ENCODE peak calls at places on chromosomes 2 and 18, in seven cellular contexts. F is astrocyte of the spinal cord; O is memory B cell; E is H54; R is effector CD4-positive, alpha-beta T cell; A is activated CD4-positive, alpha-beta T cell treated with anti-CD3 and anti-CD28 coated beads, Interleukin-2, amount 50 U/mL, for 48 hours; V is lower leg skin. H is an unnamed sample.

GRCh38 chr18:38028941-38029340 is 463.3 kb upstream of the CELF4 start:
- DNase-seq in R (no peak), E (no peak), F (no peak), A (no peak), O (no peak), V (no peak), H (no peak)

GRCh38 chr2:237427807-237428506 is 14.0 kb upstream of the COL6A3 start:
- DNase-seq in R (no peak), E (no peak), F (no peak), O (no peak), A (peak), V (peak), H (no peak)

GRCh38 chr2:50431958-50432650 is 599.8 kb downstream of the NRXN1 start:
- DNase-seq in A (no peak), V (no peak), R (no peak), O (no peak), E (no peak), F (no peak), H (no peak)

GRCh38 chr2:128395640-128396499 is 77.2 kb upstream of the HS6ST1 start:
- DNase-seq in R (no peak), E (no peak), O (no peak), A (no peak), F (no peak), V (peak), H (no peak)

GRCh38 chr18:35982404-35983114 is 10.1 kb downstream of the RMP24 start:
- DNase-seq in V (no peak), A (no peak), O (no peak), E (no peak), R (no peak), F (peak), H (peak)

GRCh38 chr2:96072746-96073145 is 38.0 kb upstream of the GPAT2 start:
- DNase-seq in O (no peak), A (no peak), F (no peak), E (no peak), V (no peak), R (no peak), H (no peak)

GRCh38 chr2:15738225-15738546 is 146.5 kb downstream of the DDX1 start:
- DNase-seq in F (no peak), O (no peak), A (no peak), R (no peak), E (no peak), V (peak), H (no peak)

GRCh38 chr2:20016346-20016745 is 3.9 kb upstream of the MATN3 start:
- DNase-seq in E (no peak), R (no peak), F (no peak), V (no peak), O (no peak), A (no peak), H (no peak)

GRCh38 chr18:21831413-21831831 is 90.8 kb downstream of the MIB1 start:
- DNase-seq in O (no peak), E (no peak), F (no peak), A (no peak), R (no peak), V (no peak), H (no peak)

GRCh38 chr2:104861295-104862060 is 7.6 kb downstream of the POU3F3 start:
- DNase-seq in R (no peak), O (no peak), A (no peak), E (no peak), V (no peak), F (no peak), H (no peak)

GRCh38 chr2:241122376-241123002 is 20.4 kb upstream of the MTERF4 start:
- DNase-seq in E (no peak), O (no peak), F (no peak), A (no peak), V (no peak), R (no peak), H (no peak)

GRCh38 chr2:86026744-86027065 is 79.0 kb downstream of the POLR1A start:
- DNase-seq in V (no peak), O (no peak), A (no peak), R (no peak), E (no peak), F (no peak), H (no peak)

GRCh38 chr18:24632158-24632988 is 171.9 kb downstream of the HRH4 start:
- DNase-seq in V (no peak), O (no peak), R (no peak), A (no peak), E (no peak), F (no peak), H (no peak)

GRCh38 chr2:207352978-207353377 is 176.8 kb upstream of the CREB1 start:
- DNase-seq in F (no peak), A (no peak), E (no peak), V (no peak), R (no peak), O (no peak), H (no peak)

GRCh38 chr2:122864728-122865127 is 1109.3 kb downstream of the TSN start:
- DNase-seq in O (no peak), V (no peak), F (no peak), A (no peak), E (no peak), R (no peak), H (no peak)

GRCh38 chr2:121810959-121811853 is 55.8 kb downstream of the TSN start:
- DNase-seq in A (peak), R (no peak), O (no peak), E (peak), F (peak), V (no peak), H (peak)

GRCh38 chr2:88880441-88880953 is 189.0 kb downstream of the RPIA start:
- DNase-seq in E (peak), F (peak), V (no peak), R (no peak), O (no peak), A (peak), H (peak)

GRCh38 chr2:84077504-84077903 is 381.6 kb downstream of the SUCLG1 start:
- DNase-seq in F (no peak), O (no peak), E (no peak), R (no peak), V (no peak), A (no peak), H (peak)

GRCh38 chr2:238061310-238062202 is 755 bp downstream of the SCLY start:
- DNase-seq in V (peak), O (no peak), E (peak), R (peak), F (peak), A (peak), H (no peak)

GRCh38 chr2:111216811-111217652 is 96.3 kb downstream of the BCL2L11 start:
- DNase-seq in F (no peak), E (no peak), V (no peak), O (no peak), R (no peak), A (no peak), H (no peak)

GRCh38 chr2:86396304-86396785 is 44.8 kb upstream of the KDM3A start:
- DNase-seq in V (no peak), O (no peak), F (peak), R (no peak), E (no peak), A (no peak), H (no peak)

GRCh38 chr2:55946793-55947192 is 23.2 kb upstream of the EFEMP1 start:
- DNase-seq in V (no peak), O (no peak), R (no peak), F (no peak), E (no peak), A (no peak), H (no peak)

GRCh38 chr2:11305338-11305737 is 39.1 kb downstream of the ROCK2 start:
- DNase-seq in F (no peak), A (no peak), E (no peak), O (no peak), R (no peak), V (no peak), H (no peak)

GRCh38 chr2:109266511-109266910 is 137.5 kb downstream of the SH3RF3 start:
- DNase-seq in F (no peak), A (no peak), R (no peak), O (no peak), V (no peak), E (no peak), H (no peak)

GRCh38 chr18:33558529-33558928 is 19.5 kb upstream of the ASXL3 start:
- DNase-seq in F (no peak), E (no peak), V (no peak), R (no peak), A (no peak), O (no peak), H (no peak)

GRCh38 chr18:6486313-6486712 is 71.6 kb upstream of the L3MBTL4 start:
- DNase-seq in V (no peak), A (no peak), E (no peak), O (no peak), F (no peak), R (no peak), H (no peak)